ENCODE peak calls at places on chromosomes 11 and 22, in six cellular contexts. One of them, this sample, is unnamed.
A peak's percentile ranks its signal among the peaks of the same experiment; 100 is the strongest.

GRCh38 chr11:113332638-113333329 is 18.4 kb downstream of the TTC12 start:
- DNase-seq in progenitor cell of endocrine pancreas: no peak
- DNase-seq in astrocyte of the spinal cord: no peak
- DNase-seq in AG09309: no peak
- DNase-seq in GM10248: peak; percentile 29
- DNase-seq in AG04449: no peak
- DNase-seq in this sample: no peak

GRCh38 chr11:76606102-76606793 is 64.3 kb downstream of the LRRC32 start:
- DNase-seq in progenitor cell of endocrine pancreas: no peak
- DNase-seq in astrocyte of the spinal cord: no peak
- DNase-seq in AG09309: no peak
- DNase-seq in GM10248: no peak
- DNase-seq in AG04449: no peak
- DNase-seq in this sample: no peak

GRCh38 chr22:40709752-40710413 is 30.6 kb downstream of the MCHR1 start:
- DNase-seq in progenitor cell of endocrine pancreas: no peak
- DNase-seq in astrocyte of the spinal cord: no peak
- DNase-seq in AG09309: no peak
- DNase-seq in GM10248: no peak
- DNase-seq in AG04449: no peak
- DNase-seq in this sample: no peak

GRCh38 chr11:129223701-129224149 is 31.6 kb upstream of the ARHGAP32 start:
- DNase-seq in progenitor cell of endocrine pancreas: no peak
- DNase-seq in astrocyte of the spinal cord: no peak
- DNase-seq in AG09309: peak; percentile 60
- DNase-seq in GM10248: no peak
- DNase-seq in AG04449: no peak
- DNase-seq in this sample: no peak

GRCh38 chr22:50014655-50015401 is 2.3 kb upstream of the IL17REL start:
- DNase-seq in progenitor cell of endocrine pancreas: no peak
- DNase-seq in astrocyte of the spinal cord: no peak
- DNase-seq in AG09309: no peak
- DNase-seq in GM10248: no peak
- DNase-seq in AG04449: no peak
- DNase-seq in this sample: no peak

GRCh38 chr11:1541474-1542204 is 30.4 kb downstream of the DUSP8 start:
- DNase-seq in progenitor cell of endocrine pancreas: no peak
- DNase-seq in astrocyte of the spinal cord: no peak
- DNase-seq in AG09309: no peak
- DNase-seq in GM10248: no peak
- DNase-seq in AG04449: no peak
- DNase-seq in this sample: no peak

GRCh38 chr11:4751201-4751600 is 18.5 kb downstream of the OR51F1 start:
- DNase-seq in progenitor cell of endocrine pancreas: no peak
- DNase-seq in astrocyte of the spinal cord: no peak
- DNase-seq in AG09309: no peak
- DNase-seq in GM10248: no peak
- DNase-seq in AG04449: no peak
- DNase-seq in this sample: no peak

GRCh38 chr22:43205261-43205691 is 18.3 kb upstream of the TTLL12 start:
- DNase-seq in progenitor cell of endocrine pancreas: no peak
- DNase-seq in astrocyte of the spinal cord: no peak
- DNase-seq in AG09309: no peak
- DNase-seq in GM10248: no peak
- DNase-seq in AG04449: no peak
- DNase-seq in this sample: no peak

GRCh38 chr22:32206774-32207758 is 2.2 kb upstream of the RFPL2 start:
- DNase-seq in progenitor cell of endocrine pancreas: no peak
- DNase-seq in astrocyte of the spinal cord: peak; percentile 7
- DNase-seq in AG09309: no peak
- DNase-seq in GM10248: no peak
- DNase-seq in AG04449: no peak
- DNase-seq in this sample: peak; percentile 68
- TF ChIP-seq CTCF in progenitor cell of endocrine pancreas: peak; percentile 61
- TF ChIP-seq CTCF in astrocyte of the spinal cord: peak; percentile 64
- TF ChIP-seq CTCF in AG09309: peak; percentile 58
- TF ChIP-seq CTCF in GM10248: peak; percentile 74
- TF ChIP-seq CTCF in AG04449: peak; percentile 52
- TF ChIP-seq CTCF in this sample: peak; percentile 72

GRCh38 chr11:72788250-72788649 is 5.6 kb downstream of the STARD10 start:
- DNase-seq in progenitor cell of endocrine pancreas: no peak
- DNase-seq in astrocyte of the spinal cord: no peak
- DNase-seq in AG09309: no peak
- DNase-seq in GM10248: no peak
- DNase-seq in AG04449: no peak
- DNase-seq in this sample: no peak

GRCh38 chr11:72784662-72785061 is 9.2 kb downstream of the STARD10 start:
- DNase-seq in progenitor cell of endocrine pancreas: no peak
- DNase-seq in astrocyte of the spinal cord: no peak
- DNase-seq in AG09309: no peak
- DNase-seq in GM10248: no peak
- DNase-seq in AG04449: no peak
- DNase-seq in this sample: no peak

GRCh38 chr11:72789493-72790131 is 4.2 kb downstream of the STARD10 start:
- DNase-seq in progenitor cell of endocrine pancreas: no peak
- DNase-seq in astrocyte of the spinal cord: no peak
- DNase-seq in AG09309: no peak
- DNase-seq in GM10248: no peak
- DNase-seq in AG04449: no peak
- DNase-seq in this sample: no peak

GRCh38 chr11:72786305-72787261 is 7.3 kb downstream of the STARD10 start:
- DNase-seq in progenitor cell of endocrine pancreas: peak; percentile 60
- DNase-seq in astrocyte of the spinal cord: no peak
- DNase-seq in AG09309: no peak
- DNase-seq in GM10248: no peak
- DNase-seq in AG04449: no peak
- DNase-seq in this sample: peak; percentile 53

GRCh38 chr11:72787262-72788104 is 6.4 kb downstream of the STARD10 start:
- DNase-seq in progenitor cell of endocrine pancreas: peak; percentile 47
- DNase-seq in astrocyte of the spinal cord: no peak
- DNase-seq in AG09309: no peak
- DNase-seq in GM10248: peak; percentile 78
- DNase-seq in AG04449: no peak
- DNase-seq in this sample: no peak
- TF ChIP-seq CTCF in progenitor cell of endocrine pancreas: peak; percentile 50
- TF ChIP-seq CTCF in astrocyte of the spinal cord: no peak
- TF ChIP-seq CTCF in AG09309: no peak
- TF ChIP-seq CTCF in GM10248: no peak
- TF ChIP-seq CTCF in AG04449: no peak
- TF ChIP-seq CTCF in this sample: no peak

GRCh38 chr11:47858169-47858543 is 10.0 kb upstream of the NUP160 start:
- DNase-seq in progenitor cell of endocrine pancreas: no peak
- DNase-seq in astrocyte of the spinal cord: peak; percentile 42
- DNase-seq in AG09309: peak; percentile 55
- DNase-seq in GM10248: no peak
- DNase-seq in AG04449: no peak
- DNase-seq in this sample: no peak
- TF ChIP-seq CTCF in progenitor cell of endocrine pancreas: no peak
- TF ChIP-seq CTCF in astrocyte of the spinal cord: no peak
- TF ChIP-seq CTCF in AG09309: no peak
- TF ChIP-seq CTCF in GM10248: no peak
- TF ChIP-seq CTCF in AG04449: no peak
- TF ChIP-seq CTCF in this sample: no peak

GRCh38 chr11:121444508-121444907 is 7.6 kb upstream of the SORL1 start:
- DNase-seq in progenitor cell of endocrine pancreas: no peak
- DNase-seq in astrocyte of the spinal cord: no peak
- DNase-seq in AG09309: no peak
- DNase-seq in GM10248: no peak
- DNase-seq in AG04449: no peak
- DNase-seq in this sample: no peak

GRCh38 chr11:121443688-121444275 is 8.3 kb upstream of the SORL1 start:
- DNase-seq in progenitor cell of endocrine pancreas: no peak
- DNase-seq in astrocyte of the spinal cord: no peak
- DNase-seq in AG09309: no peak
- DNase-seq in GM10248: no peak
- DNase-seq in AG04449: no peak
- DNase-seq in this sample: no peak

GRCh38 chr11:121448431-121448941 is 3.6 kb upstream of the SORL1 start:
- DNase-seq in progenitor cell of endocrine pancreas: no peak
- DNase-seq in astrocyte of the spinal cord: no peak
- DNase-seq in AG09309: no peak
- DNase-seq in GM10248: no peak
- DNase-seq in AG04449: no peak
- DNase-seq in this sample: no peak

GRCh38 chr11:121446752-121447156 is 5.4 kb upstream of the SORL1 start:
- DNase-seq in progenitor cell of endocrine pancreas: no peak
- DNase-seq in astrocyte of the spinal cord: peak; percentile 33
- DNase-seq in AG09309: no peak
- DNase-seq in GM10248: peak; percentile 31
- DNase-seq in AG04449: peak; percentile 29
- DNase-seq in this sample: no peak

DNA sequence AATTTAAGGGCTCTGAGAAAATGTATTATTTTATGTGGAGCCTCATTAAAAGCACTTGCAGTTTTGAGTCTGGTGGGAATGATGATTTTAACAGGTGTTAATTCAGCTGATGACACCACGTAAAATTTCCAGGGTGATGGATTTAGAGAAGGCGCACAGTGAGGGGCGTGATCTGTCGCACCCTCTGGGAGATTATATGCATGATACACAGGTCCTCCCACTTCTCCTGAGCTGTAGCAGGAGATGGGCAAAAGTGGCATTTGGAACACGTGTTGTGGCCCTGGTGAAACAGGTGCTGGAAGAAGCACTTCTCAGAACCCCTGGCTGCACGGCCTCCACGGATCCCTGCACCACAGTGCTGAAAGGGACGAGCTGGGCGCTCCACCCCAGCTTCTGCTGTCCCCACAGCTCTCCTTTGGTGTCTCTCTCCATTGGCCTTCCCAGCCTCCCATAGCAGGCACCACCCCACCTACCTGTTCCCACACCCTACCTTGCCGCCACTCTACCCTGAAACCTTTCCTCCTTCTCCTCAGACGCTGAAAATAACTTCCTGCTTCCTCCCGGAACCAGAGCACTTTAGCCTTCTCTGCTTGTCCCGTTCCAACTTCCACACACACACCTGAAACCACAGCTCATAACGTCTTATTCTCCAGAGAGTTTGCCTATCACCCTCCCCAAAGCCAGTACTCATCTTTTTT is 6.9 kb upstream of the SORL1 start:
- DNase-seq in progenitor cell of endocrine pancreas: no peak
- DNase-seq in astrocyte of the spinal cord: no peak
- DNase-seq in AG09309: no peak
- DNase-seq in GM10248: no peak
- DNase-seq in AG04449: no peak
- DNase-seq in this sample: no peak
- TF ChIP-seq CTCF in progenitor cell of endocrine pancreas: no peak
- TF ChIP-seq CTCF in astrocyte of the spinal cord: no peak
- TF ChIP-seq CTCF in AG09309: no peak
- TF ChIP-seq CTCF in GM10248: no peak
- TF ChIP-seq CTCF in AG04449: no peak
- TF ChIP-seq CTCF in this sample: no peak

DNA sequence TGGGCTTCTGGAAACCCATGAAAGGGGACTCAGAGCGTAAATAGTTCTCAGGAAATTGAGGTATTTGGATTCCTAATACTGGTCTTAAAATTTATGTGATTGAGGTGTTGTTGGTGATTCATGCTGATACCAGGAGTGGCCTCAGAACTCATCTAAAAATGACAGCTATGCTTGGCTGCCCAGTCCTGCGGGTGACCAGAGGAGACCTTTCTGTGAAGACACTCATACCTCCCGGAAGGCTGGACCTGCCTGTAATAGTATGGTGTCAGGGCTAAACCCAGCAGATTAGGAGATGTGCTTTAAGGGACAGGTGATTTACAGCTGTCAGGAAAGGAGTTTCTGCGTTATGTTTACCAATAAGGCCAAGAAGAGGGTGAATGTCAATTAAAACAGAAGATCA is 29.9 kb downstream of the C11orf96 start:
- DNase-seq in progenitor cell of endocrine pancreas: no peak
- DNase-seq in astrocyte of the spinal cord: no peak
- DNase-seq in AG09309: no peak
- DNase-seq in GM10248: no peak
- DNase-seq in AG04449: no peak
- DNase-seq in this sample: no peak
- TF ChIP-seq CTCF in progenitor cell of endocrine pancreas: no peak
- TF ChIP-seq CTCF in astrocyte of the spinal cord: no peak
- TF ChIP-seq CTCF in AG09309: no peak
- TF ChIP-seq CTCF in GM10248: no peak
- TF ChIP-seq CTCF in AG04449: no peak
- TF ChIP-seq CTCF in this sample: no peak

DNA sequence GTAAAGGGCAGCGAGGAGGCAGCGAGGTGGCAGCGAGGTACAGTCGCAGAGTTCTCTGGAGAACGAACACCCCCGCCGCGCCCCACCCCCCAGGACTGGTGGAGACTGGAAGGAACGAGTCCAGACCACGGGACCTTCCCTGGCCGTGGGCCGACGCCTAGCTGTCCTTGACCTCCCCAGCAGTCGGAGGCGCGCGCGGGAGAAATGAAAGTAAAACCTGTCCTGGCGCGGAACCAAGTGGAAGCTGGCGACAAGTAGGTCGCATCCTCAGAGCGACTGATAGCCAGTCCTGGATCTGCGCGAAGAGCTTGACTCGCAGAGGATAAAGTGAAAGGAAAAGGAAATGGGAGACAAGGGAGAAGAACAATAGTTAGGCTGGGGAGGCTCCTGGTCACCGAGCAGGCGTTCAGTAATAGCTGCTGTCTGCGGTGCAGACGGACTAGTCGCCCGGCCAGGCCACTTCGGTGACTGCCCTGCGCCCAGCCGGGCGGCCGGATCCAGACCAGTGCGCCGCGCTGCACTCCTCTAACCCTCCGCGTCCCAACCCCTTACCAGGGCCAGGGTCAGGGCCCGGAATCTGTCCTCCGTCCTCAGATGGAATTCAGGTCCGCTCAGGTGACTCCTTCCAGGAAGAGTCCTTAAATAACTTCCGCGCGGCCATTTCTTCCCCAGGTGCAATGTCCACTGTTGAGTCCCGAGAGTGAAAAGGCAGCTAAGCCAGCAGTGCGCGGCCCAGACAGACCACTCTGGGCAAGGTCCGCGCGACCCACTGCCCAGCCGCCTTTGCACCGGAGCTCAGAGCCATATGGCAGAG is 1.9 kb upstream of the ADM start:
- DNase-seq in progenitor cell of endocrine pancreas: no peak
- DNase-seq in astrocyte of the spinal cord: peak; percentile 73
- DNase-seq in AG09309: no peak
- DNase-seq in GM10248: peak; percentile 43
- DNase-seq in AG04449: no peak
- DNase-seq in this sample: peak; percentile 66
- TF ChIP-seq CTCF in progenitor cell of endocrine pancreas: no peak
- TF ChIP-seq CTCF in astrocyte of the spinal cord: no peak
- TF ChIP-seq CTCF in AG09309: no peak
- TF ChIP-seq CTCF in GM10248: no peak
- TF ChIP-seq CTCF in AG04449: no peak
- TF ChIP-seq CTCF in this sample: peak; percentile 13